ENCODE peak calls at places on chromosomes 16 and 17, in seven cellular contexts. One of them, this sample, is unnamed.

GRCh38 chr16:50204426-50205108 is 51.5 kb downstream of the TENT4B start:
- DNase-seq in upper lobe of right lung: no peak
- DNase-seq in heart left ventricle: no peak
- DNase-seq in occipital lobe: no peak
- DNase-seq in HuH-7: no peak
- DNase-seq in CD4-positive, alpha-beta T cell: no peak
- DNase-seq in nucleus accumbens: no peak
- DNase-seq in this sample: no peak

GRCh38 chr17:39715375-39716072 is 14.8 kb downstream of the MIEN1 start:
- DNase-seq in upper lobe of right lung: no peak
- DNase-seq in heart left ventricle: no peak
- DNase-seq in occipital lobe: no peak
- DNase-seq in HuH-7: no peak
- DNase-seq in CD4-positive, alpha-beta T cell: no peak
- DNase-seq in nucleus accumbens: no peak
- DNase-seq in this sample: no peak

GRCh38 chr17:65553646-65554567 is 7.5 kb downstream of the AXIN2 start:
- DNase-seq in upper lobe of right lung: no peak
- DNase-seq in heart left ventricle: no peak
- DNase-seq in occipital lobe: no peak
- DNase-seq in HuH-7: no peak
- DNase-seq in CD4-positive, alpha-beta T cell: no peak
- DNase-seq in nucleus accumbens: no peak
- DNase-seq in this sample: no peak

GRCh38 chr16:61421111-61421510 is 615.1 kb downstream of the CDH8 start:
- DNase-seq in upper lobe of right lung: no peak
- DNase-seq in heart left ventricle: no peak
- DNase-seq in occipital lobe: no peak
- DNase-seq in HuH-7: no peak
- DNase-seq in CD4-positive, alpha-beta T cell: no peak
- DNase-seq in nucleus accumbens: no peak
- DNase-seq in this sample: no peak

GRCh38 chr17:43368740-43369506 is 29.9 kb upstream of the ARL4D start:
- DNase-seq in upper lobe of right lung: peak
- DNase-seq in heart left ventricle: peak
- DNase-seq in occipital lobe: peak
- DNase-seq in HuH-7: peak
- DNase-seq in CD4-positive, alpha-beta T cell: peak
- DNase-seq in nucleus accumbens: peak
- DNase-seq in this sample: peak

GRCh38 chr17:70905796-70906195 is 736.5 kb downstream of the KCNJ2 start:
- DNase-seq in upper lobe of right lung: no peak
- DNase-seq in heart left ventricle: peak
- DNase-seq in occipital lobe: no peak
- DNase-seq in HuH-7: no peak
- DNase-seq in CD4-positive, alpha-beta T cell: no peak
- DNase-seq in nucleus accumbens: no peak
- DNase-seq in this sample: peak

GRCh38 chr16:74650966-74651567 is 15.6 kb downstream of the RFWD3 start:
- DNase-seq in upper lobe of right lung: no peak
- DNase-seq in heart left ventricle: no peak
- DNase-seq in occipital lobe: no peak
- DNase-seq in HuH-7: no peak
- DNase-seq in CD4-positive, alpha-beta T cell: no peak
- DNase-seq in nucleus accumbens: no peak
- DNase-seq in this sample: no peak

GRCh38 chr17:50316016-50316587 is 29.8 kb upstream of the XYLT2 start:
- DNase-seq in upper lobe of right lung: no peak
- DNase-seq in heart left ventricle: no peak
- DNase-seq in occipital lobe: no peak
- DNase-seq in HuH-7: no peak
- DNase-seq in CD4-positive, alpha-beta T cell: no peak
- DNase-seq in nucleus accumbens: no peak
- DNase-seq in this sample: no peak

GRCh38 chr17:40399185-40399584 is 18.5 kb downstream of the TOP2A start:
- DNase-seq in upper lobe of right lung: no peak
- DNase-seq in heart left ventricle: no peak
- DNase-seq in occipital lobe: no peak
- DNase-seq in HuH-7: no peak
- DNase-seq in CD4-positive, alpha-beta T cell: no peak
- DNase-seq in nucleus accumbens: no peak
- DNase-seq in this sample: no peak

GRCh38 chr17:65537845-65538678 is 23.4 kb downstream of the AXIN2 start:
- DNase-seq in upper lobe of right lung: no peak
- DNase-seq in heart left ventricle: no peak
- DNase-seq in occipital lobe: peak
- DNase-seq in HuH-7: no peak
- DNase-seq in CD4-positive, alpha-beta T cell: peak
- DNase-seq in nucleus accumbens: no peak
- DNase-seq in this sample: no peak

GRCh38 chr17:41697122-41697962 is 8.7 kb downstream of the EIF1 start:
- DNase-seq in upper lobe of right lung: no peak
- DNase-seq in heart left ventricle: peak
- DNase-seq in occipital lobe: no peak
- DNase-seq in HuH-7: peak
- DNase-seq in CD4-positive, alpha-beta T cell: no peak
- DNase-seq in nucleus accumbens: no peak
- DNase-seq in this sample: peak

GRCh38 chr17:65627892-65628622 is 66.6 kb upstream of the AXIN2 start:
- DNase-seq in upper lobe of right lung: no peak
- DNase-seq in heart left ventricle: no peak
- DNase-seq in occipital lobe: peak
- DNase-seq in HuH-7: no peak
- DNase-seq in CD4-positive, alpha-beta T cell: no peak
- DNase-seq in nucleus accumbens: no peak
- DNase-seq in this sample: no peak

GRCh38 chr16:88454315-88455057 is 1.4 kb downstream of the ZFPM1 start:
- DNase-seq in upper lobe of right lung: no peak
- DNase-seq in heart left ventricle: no peak
- DNase-seq in occipital lobe: no peak
- DNase-seq in HuH-7: peak
- DNase-seq in CD4-positive, alpha-beta T cell: no peak
- DNase-seq in nucleus accumbens: no peak
- DNase-seq in this sample: no peak

GRCh38 chr17:65918921-65919546 is 272.9 kb downstream of the CEP112 start:
- DNase-seq in upper lobe of right lung: no peak
- DNase-seq in heart left ventricle: no peak
- DNase-seq in occipital lobe: no peak
- DNase-seq in HuH-7: no peak
- DNase-seq in CD4-positive, alpha-beta T cell: no peak
- DNase-seq in nucleus accumbens: no peak
- DNase-seq in this sample: no peak

GRCh38 chr16:1256874-1257322 is 1.0 kb downstream of the TPSD1 start:
- DNase-seq in upper lobe of right lung: no peak
- DNase-seq in heart left ventricle: peak
- DNase-seq in occipital lobe: no peak
- DNase-seq in HuH-7: no peak
- DNase-seq in CD4-positive, alpha-beta T cell: no peak
- DNase-seq in nucleus accumbens: no peak
- DNase-seq in this sample: peak

GRCh38 chr17:13541032-13541480 is 60.7 kb downstream of the HS3ST3A1 start:
- DNase-seq in upper lobe of right lung: no peak
- DNase-seq in heart left ventricle: no peak
- DNase-seq in occipital lobe: no peak
- DNase-seq in HuH-7: no peak
- DNase-seq in CD4-positive, alpha-beta T cell: no peak
- DNase-seq in nucleus accumbens: no peak
- DNase-seq in this sample: no peak

GRCh38 chr17:66791337-66791736 is 43.6 kb upstream of the CACNG5 start:
- DNase-seq in upper lobe of right lung: no peak
- DNase-seq in heart left ventricle: peak
- DNase-seq in occipital lobe: no peak
- DNase-seq in HuH-7: no peak
- DNase-seq in CD4-positive, alpha-beta T cell: no peak
- DNase-seq in nucleus accumbens: no peak
- DNase-seq in this sample: no peak

GRCh38 chr17:16407911-16408588 is 7.3 kb upstream of the TRPV2 start:
- DNase-seq in upper lobe of right lung: no peak
- DNase-seq in heart left ventricle: peak
- DNase-seq in occipital lobe: no peak
- DNase-seq in HuH-7: no peak
- DNase-seq in CD4-positive, alpha-beta T cell: no peak
- DNase-seq in nucleus accumbens: peak
- DNase-seq in this sample: peak

GRCh38 chr16:58187657-58188430 is 10.1 kb downstream of the CSNK2A2 start:
- DNase-seq in upper lobe of right lung: no peak
- DNase-seq in heart left ventricle: peak
- DNase-seq in occipital lobe: no peak
- DNase-seq in HuH-7: no peak
- DNase-seq in CD4-positive, alpha-beta T cell: no peak
- DNase-seq in nucleus accumbens: no peak
- DNase-seq in this sample: peak